ENCODE peak calls at places on chromosome 9, in seven cellular contexts. C, T, Q, L, A, K and P are unnamed samples.
A peak's percentile ranks its signal among the peaks of the same experiment; 100 is the strongest.

GRCh38 chr9:77471572-77471971 is 176.6 kb downstream of the GNA14 start:
- DNase-seq in Q (no peak), L (no peak), K (no peak), C (no peak), T (no peak), A (no peak), P (no peak)

GRCh38 chr9:116323571-116323970 is 170.0 kb downstream of the PAPPA start:
- DNase-seq in C (no peak), Q (no peak), T (no peak), L (no peak), K (no peak), A (no peak), P (no peak)

GRCh38 chr9:93043122-93043521 is 15.4 kb upstream of the SUSD3 start:
- DNase-seq in A (no peak), K (no peak), Q (no peak), T (no peak), L (no peak), C (no peak), P (no peak)

GRCh38 chr9:805151-805550 is 36.3 kb upstream of the DMRT1 start:
- DNase-seq in L (peak; percentile 50), A (no peak), C (no peak), T (no peak), Q (no peak), K (no peak), P (peak; percentile 57)

GRCh38 chr9:120768870-120769269 is 24.3 kb downstream of the FBXW2 start:
- DNase-seq in K (no peak), A (no peak), T (no peak), L (no peak), Q (no peak), C (no peak), P (no peak)

GRCh38 chr9:99120256-99120655 is 15.3 kb downstream of the TGFBR1 start:
- DNase-seq in A (no peak), L (no peak), K (no peak), T (no peak), Q (no peak), C (no peak), P (no peak)

GRCh38 chr9:96148634-96149138 is 153.3 kb downstream of the HSD17B3 start:
- DNase-seq in L (no peak), A (no peak), T (no peak), C (no peak), Q (no peak), K (no peak), P (no peak)

GRCh38 chr9:3397726-3398125 is 128.1 kb downstream of the RFX3 start:
- DNase-seq in Q (no peak), A (no peak), T (no peak), L (no peak), C (no peak), K (no peak), P (no peak)

GRCh38 chr9:86062845-86063693 is 36.3 kb downstream of the GOLM1 start:
- DNase-seq in C (no peak), T (no peak), Q (no peak), A (no peak), L (no peak), K (no peak), P (no peak)

GRCh38 chr9:13529321-13530104 is 250.0 kb upstream of the MPDZ start:
- DNase-seq in Q (no peak), K (peak; percentile 8), L (peak; percentile 39), C (peak; percentile 44), T (no peak), A (no peak), P (no peak)

GRCh38 chr9:121105531-121105930 is 30.8 kb downstream of the CNTRL start:
- DNase-seq in A (no peak), K (no peak), L (no peak), Q (no peak), T (no peak), C (no peak), P (peak; percentile 60)

GRCh38 chr9:77163889-77164288 is 13.4 kb upstream of the VPS13A start:
- DNase-seq in Q (peak; percentile 91), L (peak; percentile 45), T (no peak), K (peak; percentile 13), C (no peak), A (peak; percentile 64), P (no peak)

GRCh38 chr9:97557606-97558095 is 56.2 kb downstream of the TMOD1 start:
- DNase-seq in K (peak; percentile 25), Q (no peak), A (peak; percentile 27), C (no peak), T (no peak), L (no peak), P (no peak)

GRCh38 chr9:70044450-70045307 is 1.0 kb downstream of the MAMDC2 start:
- DNase-seq in L (peak; percentile 67), K (peak; percentile 54), A (peak; percentile 57), T (peak; percentile 67), Q (peak; percentile 76), C (no peak), P (peak; percentile 73)

GRCh38 chr9:133066181-133066983 is 4.6 kb downstream of the CEL start:
- DNase-seq in Q (no peak), C (no peak), T (no peak), L (no peak), K (no peak), A (no peak), P (no peak)

GRCh38 chr9:133063159-133063499 is 1.3 kb downstream of the CEL start:
- DNase-seq in C (no peak), L (no peak), A (no peak), Q (no peak), K (no peak), T (no peak), P (no peak)

GRCh38 chr9:133065070-133065388 is 3.2 kb downstream of the CEL start:
- DNase-seq in A (no peak), C (no peak), K (no peak), T (no peak), L (no peak), Q (no peak), P (no peak)

GRCh38 chr9:133063500-133064231 is 1.9 kb downstream of the CEL start:
- DNase-seq in A (no peak), K (no peak), L (no peak), C (no peak), Q (no peak), T (no peak), P (no peak)

DNA sequence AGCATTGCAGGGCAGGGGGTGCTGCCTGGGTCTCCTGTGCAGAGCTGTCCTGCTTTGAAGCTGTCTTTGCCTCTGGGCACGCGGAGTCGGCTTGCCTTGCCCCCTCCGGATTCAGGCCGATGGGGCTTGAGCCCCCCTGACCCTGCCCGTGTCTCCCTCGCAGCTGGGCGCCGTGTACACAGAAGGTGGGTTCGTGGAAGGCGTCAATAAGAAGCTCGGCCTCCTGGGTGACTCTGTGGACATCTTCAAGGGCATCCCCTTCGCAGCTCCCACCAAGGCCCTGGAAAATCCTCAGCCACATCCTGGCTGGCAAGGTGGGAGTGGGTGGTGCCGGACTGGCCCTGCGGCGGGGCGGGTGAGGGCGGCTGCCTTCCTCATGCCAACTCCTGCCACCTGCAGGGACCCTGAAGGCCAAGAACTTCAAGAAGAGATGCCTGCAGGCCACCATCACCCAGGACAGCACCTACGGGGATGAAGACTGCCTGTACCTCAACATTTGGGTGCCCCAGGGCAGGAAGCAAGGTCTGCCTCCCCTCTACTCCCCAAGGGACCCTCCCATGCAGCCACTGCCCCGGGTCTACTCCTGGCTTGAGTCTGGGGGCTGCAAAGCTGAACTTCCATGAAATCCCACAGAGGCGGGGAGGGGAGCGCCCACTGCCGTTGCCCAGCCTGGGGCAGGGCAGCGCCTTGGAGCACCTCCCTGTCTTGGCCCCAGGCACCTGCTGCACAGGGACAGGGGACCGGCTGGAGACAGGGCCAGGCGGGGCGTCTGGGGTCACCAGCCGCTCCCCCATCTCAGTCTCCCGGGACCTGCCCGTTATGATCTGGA is 2.7 kb downstream of the CEL start:
- DNase-seq in A (no peak), C (no peak), T (no peak), K (no peak), Q (no peak), L (no peak), P (no peak)
- H3K4me1 ChIP-seq in A (peaks cover 3% of the 10 kb centered on the region), C (no peaks in the 10 kb centered on the region), T (peaks cover 17% of the 10 kb centered on the region), K (peaks cover 6% of the 10 kb centered on the region), Q (no peaks in the 10 kb centered on the region), L (no peaks in the 10 kb centered on the region), P (peaks cover 9% of the 10 kb centered on the region)

DNA sequence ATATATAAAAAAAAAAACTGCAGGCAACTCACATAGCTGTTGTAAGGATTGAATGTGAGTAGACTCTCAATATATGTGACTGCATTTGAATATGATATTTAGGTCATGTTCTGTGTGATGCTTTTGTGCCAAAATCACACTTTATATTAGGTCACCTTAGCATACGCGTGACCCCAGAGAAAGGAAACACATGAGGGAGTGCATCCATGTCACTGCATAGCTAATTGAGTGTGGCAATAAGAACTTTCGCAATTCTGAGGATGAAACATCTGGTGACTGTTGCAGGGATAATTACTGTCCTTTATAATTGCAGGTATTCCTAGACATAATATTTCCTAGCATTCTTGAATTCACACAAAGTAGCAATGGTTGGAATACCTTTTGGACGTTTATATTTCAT is 459.5 kb upstream of the KLF4 start:
- DNase-seq in T (no peak), Q (peak; percentile 33), C (no peak), A (no peak), K (no peak), L (no peak), P (no peak)
- H3K79me2 ChIP-seq in T (no peaks in the 10 kb centered on the region), Q (no peaks in the 10 kb centered on the region), C (no peaks in the 10 kb centered on the region), A (no peaks in the 10 kb centered on the region), K (no peaks in the 10 kb centered on the region), L (no peaks in the 10 kb centered on the region), P (no peaks in the 10 kb centered on the region)

DNA sequence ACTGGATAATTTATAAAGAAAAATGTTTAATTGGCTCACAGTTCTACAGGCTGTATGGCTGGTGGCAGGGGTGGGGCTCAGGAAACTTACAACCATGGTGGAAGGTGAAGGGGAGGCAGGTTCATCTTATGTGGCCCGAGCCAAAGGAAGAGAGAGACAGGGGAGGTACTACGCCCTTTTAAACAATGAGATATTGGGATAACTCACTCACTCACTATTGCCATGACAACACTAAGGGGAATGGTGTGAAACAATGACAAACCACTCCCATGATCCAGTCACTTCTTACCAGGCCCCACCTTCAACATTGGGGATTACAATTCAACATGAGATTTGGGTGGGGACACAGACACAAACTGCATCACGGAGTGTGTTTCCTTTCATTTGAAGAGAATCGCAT is 220.8 kb downstream of the GADD45G start:
- DNase-seq in T (no peak), C (no peak), K (no peak), Q (no peak), A (no peak), L (no peak), P (peak; percentile 62)
- H3K4me1 ChIP-seq in T (no peaks in the 10 kb centered on the region), C (peaks cover 25% of the 10 kb centered on the region), K (no peaks in the 10 kb centered on the region), Q (no peaks in the 10 kb centered on the region), A (no peaks in the 10 kb centered on the region), L (no peaks in the 10 kb centered on the region), P (no peaks in the 10 kb centered on the region)

DNA sequence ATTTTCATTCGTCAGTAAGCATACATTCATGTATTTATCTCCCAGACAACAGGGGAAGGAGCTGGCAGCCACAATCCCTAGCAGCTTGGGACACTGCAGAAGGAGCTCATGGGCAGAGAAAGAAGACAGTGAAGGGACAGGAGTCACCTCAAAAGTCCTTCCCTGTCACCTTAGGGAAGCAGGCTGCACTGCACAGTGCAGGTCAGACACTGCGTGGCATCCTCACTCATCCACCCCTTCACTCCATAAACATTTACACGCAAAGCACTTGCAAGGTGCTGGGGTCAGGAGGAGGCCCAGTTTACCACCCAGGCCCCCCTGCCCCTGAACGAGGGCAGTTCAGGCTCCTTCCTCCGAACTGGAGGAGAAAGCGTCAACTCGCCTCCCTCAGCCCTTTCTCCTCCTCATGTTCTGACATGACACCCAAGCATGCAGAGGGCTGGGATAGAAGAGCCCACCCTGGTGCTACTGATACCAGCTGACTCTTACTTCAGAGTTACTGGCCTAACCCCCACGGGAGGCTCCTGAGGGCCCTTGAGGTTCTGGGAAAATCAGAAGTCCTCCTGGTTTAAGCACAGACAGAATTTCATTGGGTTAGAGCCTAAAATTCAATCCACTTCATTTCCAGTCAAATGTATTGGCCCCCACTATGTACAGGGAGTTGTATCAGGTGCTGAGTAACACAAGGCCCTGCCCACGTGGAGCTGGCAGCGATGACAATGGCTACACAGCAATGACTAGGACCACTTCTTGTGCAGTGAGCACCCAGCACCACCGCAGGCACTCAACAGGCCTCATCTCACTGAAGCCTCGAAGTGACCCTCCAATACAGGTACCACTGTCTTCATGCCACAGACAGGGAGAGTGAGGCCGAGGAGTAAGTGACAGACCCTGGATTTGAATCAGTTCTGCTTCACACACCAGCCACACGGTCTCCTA is 70.4 kb downstream of the RAPGEF1 start:
- DNase-seq in C (no peak), L (no peak), Q (no peak), T (no peak), K (no peak), A (no peak), P (no peak)
- H3K79me2 ChIP-seq in C (peaks cover 25% of the 10 kb centered on the region), L (peaks cover 20% of the 10 kb centered on the region), Q (peaks cover 86% of the 10 kb centered on the region), T (peaks cover 28% of the 10 kb centered on the region), K (peaks cover 92% of the 10 kb centered on the region), A (peaks cover 82% of the 10 kb centered on the region), P (peaks cover 27% of the 10 kb centered on the region)